ENCODE peak calls at places on chromosomes 2 and 18, in five cellular contexts. U is ascending aorta, R is HCT116, C is cardiac fibroblast, J is cardiac muscle cell. P is an unnamed sample.

GRCh38 chr2:12433641-12433990 is 283.1 kb upstream of the TRIB2 start:
- DNase-seq in U (no peak), R (no peak), C (no peak), J (no peak), P (no peak)

GRCh38 chr2:217090024-217090473 is 230.2 kb upstream of the TNP1 start:
- DNase-seq in U (no peak), R (no peak), C (peak), J (peak), P (no peak)

GRCh38 chr2:63347361-63347760 is 240.9 kb downstream of the WDPCP start:
- DNase-seq in U (no peak), R (no peak), C (no peak), J (no peak), P (no peak)

GRCh38 chr2:71156531-71156930 is 26.1 kb downstream of the MPHOSPH10 start:
- DNase-seq in U (no peak), R (no peak), C (peak), J (peak), P (no peak)

GRCh38 chr18:9820719-9821118 is 65.1 kb upstream of the TXNDC2 start:
- DNase-seq in U (no peak), R (no peak), C (no peak), J (no peak), P (no peak)

GRCh38 chr2:190964170-190964795 is 49.7 kb downstream of the STAT1 start:
- DNase-seq in U (no peak), R (no peak), C (no peak), J (no peak), P (no peak)

GRCh38 chr2:15842771-15843666 is 97.3 kb upstream of the MYCN start:
- DNase-seq in U (no peak), R (no peak), C (no peak), J (no peak), P (no peak)

GRCh38 chr2:68744517-68744916 is 9.9 kb downstream of the ARHGAP25 start:
- DNase-seq in U (no peak), R (no peak), C (no peak), J (no peak), P (no peak)

GRCh38 chr18:11494093-11494492 is 115.3 kb upstream of the SLC35G4 start:
- DNase-seq in U (no peak), R (no peak), C (peak), J (no peak), P (no peak)

GRCh38 chr2:200319587-200320337 is 13.3 kb downstream of the SPATS2L start:
- DNase-seq in U (no peak), R (no peak), C (peak), J (peak), P (no peak)

GRCh38 chr2:54457326-54458023 is 1.3 kb downstream of the SPTBN1 start:
- DNase-seq in U (no peak), R (no peak), C (no peak), J (no peak), P (no peak)

GRCh38 chr2:133221398-133221797 is 346.9 kb downstream of the NCKAP5 start:
- DNase-seq in U (no peak), R (no peak), C (no peak), J (no peak), P (no peak)

GRCh38 chr2:160670618-160671017 is 177.0 kb upstream of the RBMS1 start:
- DNase-seq in U (no peak), R (no peak), C (no peak), J (no peak), P (no peak)

GRCh38 chr18:68676913-68677312 is 38.0 kb downstream of the TMX3 start:
- DNase-seq in U (no peak), R (no peak), C (peak), J (peak), P (no peak)

GRCh38 chr18:48790226-48790863 is 160.4 kb downstream of the SMAD7 start:
- DNase-seq in U (peak), R (peak), C (peak), J (peak), P (peak)

GRCh38 chr2:73920577-73921545 is 5.8 kb upstream of the DGUOK start:
- DNase-seq in U (peak), R (peak), C (peak), J (peak), P (no peak)

GRCh38 chr2:218658671-218659257 is 659 bp downstream of the ZNF142 start:
- DNase-seq in U (no peak), R (peak), C (peak), J (peak), P (no peak)

GRCh38 chr2:195657634-195658540 is 861 bp downstream of the SLC39A10 start:
- DNase-seq in U (peak), R (no peak), C (peak), J (peak), P (peak)

GRCh38 chr2:9646631-9647030 is 15.8 kb upstream of the YWHAQ start:
- DNase-seq in U (no peak), R (no peak), C (no peak), J (no peak), P (no peak)

GRCh38 chr2:27977623-27978312 is 87.2 kb downstream of the BABAM2 start:
- DNase-seq in U (no peak), R (peak), C (peak), J (peak), P (no peak)

GRCh38 chr2:189794308-189794707 is 10.1 kb downstream of the PMS1 start:
- DNase-seq in U (no peak), R (no peak), C (no peak), J (no peak), P (no peak)

GRCh38 chr18:45588831-45589558 is 26.3 kb upstream of the SLC14A2 start:
- DNase-seq in U (no peak), R (no peak), C (peak), J (peak), P (no peak)

GRCh38 chr2:183089192-183089851 is 10.8 kb downstream of the DUSP19 start:
- DNase-seq in U (no peak), R (no peak), C (no peak), J (no peak), P (no peak)

GRCh38 chr2:70084973-70085710 is 2.1 kb upstream of the PCBP1 start:
- DNase-seq in U (peak), R (peak), C (no peak), J (no peak), P (no peak)

GRCh38 chr2:203583696-203584095 is 48.6 kb upstream of the RAPH1 start:
- DNase-seq in U (peak), R (no peak), C (peak), J (peak), P (no peak)

GRCh38 chr2:10119027-10119325 is 3.6 kb upstream of the RRM2 start:
- DNase-seq in U (no peak), R (no peak), C (no peak), J (no peak), P (no peak)

GRCh38 chr2:197279997-197280756 is 30.4 kb downstream of the ANKRD44 start:
- DNase-seq in U (no peak), R (no peak), C (peak), J (peak), P (no peak)

GRCh38 chr2:177528341-177528740 is 135.8 kb downstream of the AGPS start:
- DNase-seq in U (no peak), R (no peak), C (no peak), J (no peak), P (no peak)

GRCh38 chr2:48768669-48769068 is 13.1 kb upstream of the LHCGR start:
- DNase-seq in U (no peak), R (no peak), C (no peak), J (no peak), P (no peak)

GRCh38 chr2:63440612-63441011 is 147.7 kb downstream of the WDPCP start:
- DNase-seq in U (no peak), R (no peak), C (peak), J (peak), P (no peak)

GRCh38 chr18:61549411-61549810 is 216.2 kb downstream of the CDH20 start:
- DNase-seq in U (no peak), R (no peak), C (no peak), J (no peak), P (no peak)

GRCh38 chr2:55581435-55581834 is 36.0 kb downstream of the PPP4R3B start:
- DNase-seq in U (no peak), R (peak), C (no peak), J (no peak), P (no peak)

GRCh38 chr2:171819453-171819852 is 74.6 kb downstream of the SLC25A12 start:
- DNase-seq in U (no peak), R (no peak), C (no peak), J (no peak), P (no peak)

GRCh38 chr2:235234711-235235110 is 259.1 kb upstream of the AGAP1 start:
- DNase-seq in U (no peak), R (no peak), C (peak), J (peak), P (no peak)

GRCh38 chr2:231276986-231277385 is 78.6 kb downstream of the ARMC9 start:
- DNase-seq in U (no peak), R (no peak), C (no peak), J (no peak), P (no peak)
- TF ChIP-seq CTCF in U (no peak), R (no peak), C (no peak), J (no peak), P (no peak)

GRCh38 chr2:100017633-100018032 is 124.8 kb downstream of the AFF3 start:
- DNase-seq in U (no peak), R (no peak), C (peak), J (no peak), P (no peak)

GRCh38 chr2:100018312-100018711 is 124.1 kb downstream of the AFF3 start:
- DNase-seq in U (no peak), R (no peak), C (no peak), J (no peak), P (no peak)

GRCh38 chr2:100018794-100019193 is 123.6 kb downstream of the AFF3 start:
- DNase-seq in U (no peak), R (no peak), C (peak), J (no peak), P (no peak)

GRCh38 chr2:100015849-100016248 is 126.5 kb downstream of the AFF3 start:
- DNase-seq in U (no peak), R (no peak), C (no peak), J (no peak), P (no peak)

GRCh38 chr2:100016756-100017155 is 125.6 kb downstream of the AFF3 start:
- DNase-seq in U (no peak), R (no peak), C (no peak), J (no peak), P (no peak)
- TF ChIP-seq CTCF in U (no peak), R (no peak), C (no peak), J (no peak), P (no peak)

GRCh38 chr18:54647176-54647575 is 56.1 kb downstream of the DYNAP start:
- DNase-seq in U (no peak), R (peak), C (peak), J (peak), P (no peak)
- TF ChIP-seq CTCF in U (no peak), R (peak), C (peak), J (peak), P (no peak)

DNA sequence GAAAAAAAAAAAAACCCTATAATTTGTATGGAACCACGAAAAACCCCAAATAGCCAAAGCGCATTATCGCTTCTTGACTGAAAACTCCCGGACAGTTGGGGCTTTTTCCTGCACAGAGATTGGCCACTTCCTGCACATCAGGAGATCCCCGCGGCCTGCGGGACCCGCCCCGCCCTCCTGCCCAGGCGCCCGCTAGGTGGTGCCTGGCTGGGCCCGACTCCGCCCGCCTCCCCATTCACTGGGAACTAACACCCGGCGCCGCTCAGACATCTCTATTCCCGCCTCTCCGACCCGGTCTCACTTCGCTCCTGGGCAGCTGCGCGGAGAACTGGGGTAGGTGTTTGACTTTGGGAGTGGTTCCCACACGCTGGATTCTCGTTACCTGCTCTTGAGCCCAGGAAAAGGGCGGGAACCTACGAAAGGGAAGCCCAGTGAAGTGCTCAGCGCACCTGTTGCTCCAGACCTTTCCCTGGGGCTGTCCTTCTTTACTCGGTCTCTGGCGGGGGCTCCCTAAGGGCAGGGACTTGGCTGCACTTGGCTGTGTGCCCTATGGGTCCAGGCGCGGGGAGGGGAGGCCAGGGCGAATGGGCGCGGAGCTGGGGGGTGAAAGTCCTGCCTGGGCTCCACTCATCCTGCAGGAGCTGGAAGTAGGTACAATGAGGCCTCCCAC is at the start of gene HMSD:
- DNase-seq in U (peak), R (peak), C (peak), J (peak), P (no peak)
- TF ChIP-seq CTCF in U (no peak), R (peak), C (peak), J (peak), P (no peak)

GRCh38 chr2:140589696-140590095 is 1541.1 kb downstream of the LRP1B start:
- DNase-seq in U (no peak), R (no peak), C (no peak), J (peak), P (no peak)

GRCh38 chr2:140585016-140585415 is 1545.8 kb downstream of the LRP1B start:
- DNase-seq in U (no peak), R (no peak), C (no peak), J (no peak), P (no peak)

GRCh38 chr2:140580799-140581198 is 1550.0 kb downstream of the LRP1B start:
- DNase-seq in U (no peak), R (no peak), C (peak), J (peak), P (no peak)

GRCh38 chr2:140589273-140589672 is 1541.5 kb downstream of the LRP1B start:
- DNase-seq in U (no peak), R (no peak), C (no peak), J (peak), P (no peak)

GRCh38 chr2:140586379-140586778 is 1544.4 kb downstream of the LRP1B start:
- DNase-seq in U (no peak), R (peak), C (peak), J (peak), P (no peak)
- TF ChIP-seq CTCF in U (no peak), R (peak), C (peak), J (peak), P (no peak)

GRCh38 chr2:207048421-207048820 is 109.1 kb downstream of the CPO start:
- DNase-seq in U (no peak), R (no peak), C (no peak), J (no peak), P (no peak)

GRCh38 chr2:207045531-207045930 is 106.2 kb downstream of the CPO start:
- DNase-seq in U (no peak), R (no peak), C (peak), J (peak), P (no peak)

GRCh38 chr2:207044380-207044779 is 105.1 kb downstream of the CPO start:
- DNase-seq in U (no peak), R (no peak), C (no peak), J (no peak), P (no peak)

GRCh38 chr2:207044963-207045362 is 105.6 kb downstream of the CPO start:
- DNase-seq in U (no peak), R (no peak), C (no peak), J (no peak), P (no peak)

GRCh38 chr2:207046642-207047213 is 107.4 kb downstream of the CPO start:
- DNase-seq in U (no peak), R (no peak), C (peak), J (peak), P (no peak)
- TF ChIP-seq CTCF in U (no peak), R (no peak), C (no peak), J (peak), P (no peak)

GRCh38 chr2:46591562-46591961 is 112.2 kb downstream of the TMEM247 start:
- DNase-seq in U (no peak), R (no peak), C (no peak), J (no peak), P (no peak)

GRCh38 chr2:46590319-46590718 is 111.0 kb downstream of the TMEM247 start:
- DNase-seq in U (no peak), R (no peak), C (no peak), J (no peak), P (no peak)

GRCh38 chr2:46584134-46584533 is 104.8 kb downstream of the TMEM247 start:
- DNase-seq in U (no peak), R (no peak), C (no peak), J (no peak), P (no peak)

DNA sequence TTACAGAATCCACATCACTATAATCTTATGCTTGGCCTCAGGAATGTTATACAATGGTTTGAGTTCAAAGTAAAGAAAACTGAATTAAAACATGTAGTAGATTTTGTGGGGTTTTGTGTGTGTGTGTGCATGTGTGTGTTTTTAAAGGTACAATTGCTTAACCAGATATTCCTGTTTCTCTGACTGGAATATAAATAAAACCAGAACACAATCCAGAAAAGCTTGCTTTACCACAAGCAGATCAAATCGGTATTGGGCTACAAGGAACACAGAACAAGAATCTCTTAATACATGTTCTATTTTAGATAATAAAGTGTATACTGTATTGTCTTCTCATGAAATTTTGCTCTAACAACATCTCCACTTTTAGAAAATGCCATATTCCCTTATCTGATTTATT is 110.0 kb downstream of the TMEM247 start:
- DNase-seq in U (no peak), R (no peak), C (no peak), J (no peak), P (no peak)
- TF ChIP-seq CTCF in U (no peak), R (no peak), C (no peak), J (no peak), P (no peak)

P was measured in omental fat pad.